ENCODE peak calls at places on chromosome 10, in eight cellular contexts. A is DMS 273 treated with DMSO at 0.1 percent for 48 hours; I is non-pigmented ciliary epithelial cell; C is stimulated activated CD4-positive, alpha-beta T cell treated with anti-CD3 and anti-CD28 coated beads, Interleukin-1b, Interleukin-23, amount 100 ng/mL, for 1 hour; L is BE2C; O is endothelial cell; Q is naive thymus-derived CD4-positive, alpha-beta T cell; X is GM20000. V is an unnamed sample.

GRCh38 chr10:55043540-55043939 is 242.5 kb upstream of the PCDH15 start:
- DNase-seq in A (no peak), I (no peak), C (no peak), L (no peak), O (no peak), Q (no peak), X (no peak), V (no peak)

GRCh38 chr10:76920581-76920980 is 717.0 kb downstream of the KCNMA1 start:
- DNase-seq in A (no peak), I (no peak), C (no peak), L (no peak), O (no peak), Q (no peak), X (no peak), V (no peak)

GRCh38 chr10:49539320-49539885 is 482 bp upstream of the ERCC6 start:
- DNase-seq in A (no peak), I (no peak), C (no peak), L (peak), O (peak), Q (peak), X (peak), V (peak)

GRCh38 chr10:67788028-67788886 is 49.7 kb downstream of the DNAJC12 start:
- DNase-seq in A (no peak), I (no peak), C (peak), L (peak), O (peak), Q (peak), X (peak), V (peak)

GRCh38 chr10:64760371-64760770 is 1239.2 kb downstream of the REEP3 start:
- DNase-seq in A (no peak), I (no peak), C (no peak), L (no peak), O (no peak), Q (no peak), X (no peak), V (no peak)

GRCh38 chr10:46310851-46311250 is 24.1 kb downstream of the ANTXRL start:
- DNase-seq in A (no peak), I (no peak), C (no peak), L (no peak), O (no peak), Q (no peak), X (no peak), V (no peak)

GRCh38 chr10:61902448-61903183 is 1.1 kb downstream of the ARID5B start:
- DNase-seq in A (no peak), I (no peak), C (peak), L (peak), O (peak), Q (peak), X (peak), V (peak)

GRCh38 chr10:29356931-29357330 is 68.1 kb downstream of the LYZL1 start:
- DNase-seq in A (no peak), I (no peak), C (no peak), L (no peak), O (no peak), Q (no peak), X (no peak), V (no peak)

GRCh38 chr10:95308389-95309302 is 17.8 kb upstream of the PDLIM1 start:
- DNase-seq in A (peak), I (peak), C (no peak), L (no peak), O (no peak), Q (no peak), X (no peak), V (peak)

GRCh38 chr10:23892296-23892695 is 316.6 kb upstream of the KIAA1217 start:
- DNase-seq in A (no peak), I (peak), C (no peak), L (no peak), O (no peak), Q (no peak), X (no peak), V (no peak)

GRCh38 chr10:8544057-8544380 is 489.5 kb downstream of the GATA3 start:
- DNase-seq in A (no peak), I (no peak), C (no peak), L (no peak), O (no peak), Q (no peak), X (no peak), V (no peak)

GRCh38 chr10:62231371-62231770 is 37.3 kb downstream of the RTKN2 start:
- DNase-seq in A (no peak), I (peak), C (no peak), L (no peak), O (no peak), Q (no peak), X (no peak), V (no peak)

V was measured in right cardiac atrium.